ENCODE peak calls at places on chromosome X, in eight cellular contexts. I is PC-9, Z is kidney, T is transverse colon, U is uterus, F is cardiac muscle cell, R is cardiac fibroblast, J is fibroblast of mammary gland. Y is an unnamed sample.

GRCh38 chrX:70030242-70030823 is 19.4 kb downstream of the AWAT2 start:
- DNase-seq in Z (no peak), I (peak; percentile 7), J (peak; percentile 69), U (no peak), T (peak; percentile 13), R (peak; percentile 72), F (peak; percentile 78), Y (peak; percentile 48)

GRCh38 chrX:16465081-16465876 is 184.7 kb upstream of the S100G start:
- DNase-seq in U (no peak), R (no peak), F (no peak), I (no peak), Z (no peak), T (no peak), J (peak; percentile 78), Y (no peak)

GRCh38 chrX:13398073-13398823 is 78.4 kb upstream of the ATXN3L start:
- DNase-seq in R (peak; percentile 97), U (peak; percentile 45), T (peak; percentile 41), J (peak; percentile 99), Z (peak; percentile 81), F (peak; percentile 96), I (peak; percentile 84), Y (peak; percentile 98)

GRCh38 chrX:15838017-15838416 is 16.6 kb downstream of the AP1S2 start:
- DNase-seq in Z (no peak), T (no peak), U (no peak), F (no peak), R (no peak), J (no peak), I (no peak), Y (no peak)

GRCh38 chrX:121236040-121236439 is 188.6 kb downstream of the GLUD2 start:
- DNase-seq in J (no peak), T (no peak), Z (no peak), I (no peak), F (no peak), U (no peak), R (no peak), Y (no peak)

GRCh38 chrX:130531066-130531465 is 129.3 kb downstream of the RBMX2 start:
- DNase-seq in F (no peak), I (no peak), U (no peak), R (no peak), Z (no peak), T (no peak), J (no peak), Y (no peak)

GRCh38 chrX:83260288-83260687 is 247.8 kb upstream of the POU3F4 start:
- DNase-seq in I (no peak), T (no peak), U (no peak), J (no peak), F (no peak), Z (no peak), R (no peak), Y (no peak)

GRCh38 chrX:66544181-66544580 is 94.7 kb downstream of the EDA2R start:
- DNase-seq in F (no peak), U (no peak), I (no peak), Z (no peak), T (no peak), J (no peak), R (no peak), Y (no peak)

GRCh38 chrX:17057209-17057608 is 110.8 kb downstream of the REPS2 start:
- DNase-seq in J (no peak), R (no peak), T (no peak), Z (no peak), U (no peak), I (no peak), F (no peak), Y (no peak)

GRCh38 chrX:29065477-29065876 is 478.2 kb downstream of the IL1RAPL1 start:
- DNase-seq in I (no peak), Z (no peak), R (no peak), T (no peak), U (no peak), J (no peak), F (no peak), Y (no peak)

GRCh38 chrX:17596051-17596450 is 141.2 kb upstream of the SCML1 start:
- DNase-seq in Z (no peak), T (no peak), R (no peak), F (no peak), I (no peak), J (peak; percentile 18), U (no peak), Y (no peak)

GRCh38 chrX:100648601-100649417 is 4.8 kb downstream of the SRPX2 start:
- DNase-seq in F (peak; percentile 81), Z (no peak), I (no peak), R (peak; percentile 79), J (peak; percentile 87), U (peak; percentile 57), T (peak; percentile 20), Y (peak; percentile 49)

GRCh38 chrX:125090046-125090445 is 229.6 kb upstream of the TEX13C start:
- DNase-seq in F (no peak), T (no peak), I (no peak), R (no peak), J (no peak), U (no peak), Z (no peak), Y (no peak)

GRCh38 chrX:2696698-2697215 is 5.7 kb downstream of the CD99 start:
- DNase-seq in Z (no peak), T (no peak), J (peak; percentile 95), U (no peak), R (peak; percentile 83), I (peak; percentile 55), F (peak; percentile 85), Y (peak; percentile 93)

GRCh38 chrX:150680974-150681373 is 12.2 kb upstream of the MTMR1 start:
- DNase-seq in F (peak; percentile 29), T (no peak), Z (no peak), R (peak; percentile 48), I (peak; percentile 39), J (peak; percentile 23), U (no peak), Y (no peak)

GRCh38 chrX:105006103-105006502 is 214.4 kb downstream of the TEX13A start:
- DNase-seq in U (no peak), F (no peak), I (no peak), J (no peak), Z (no peak), T (no peak), R (no peak), Y (no peak)

GRCh38 chrX:72083291-72083690 is 48.4 kb downstream of the RTL5 start:
- DNase-seq in U (no peak), J (no peak), R (no peak), I (no peak), F (no peak), T (no peak), Z (no peak), Y (no peak)

GRCh38 chrX:2974946-2975345 is 31.4 kb upstream of the ARSH start:
- DNase-seq in F (peak; percentile 28), J (no peak), Z (no peak), T (no peak), R (peak; percentile 13), I (no peak), U (no peak), Y (no peak)

GRCh38 chrX:109934935-109935334 is 68.0 kb upstream of the TMEM164 start:
- DNase-seq in U (no peak), F (peak; percentile 80), T (no peak), Z (no peak), I (no peak), J (peak; percentile 87), R (peak; percentile 75), Y (no peak)

GRCh38 chrX:9127991-9128390 is 94.1 kb upstream of the FAM9B start:
- DNase-seq in J (no peak), I (no peak), R (no peak), T (no peak), F (no peak), U (no peak), Z (no peak), Y (no peak)

GRCh38 chrX:119753001-119753400 is 5.4 kb upstream of the SOWAHD start:
- DNase-seq in F (no peak), T (no peak), R (no peak), I (no peak), Z (no peak), J (no peak), U (no peak), Y (no peak)

GRCh38 chrX:131812847-131813825 is 210.0 kb upstream of the STK26 start:
- DNase-seq in J (peak; percentile 77), T (peak; percentile 82), U (peak; percentile 79), I (peak; percentile 72), Z (peak; percentile 75), F (no peak), R (no peak), Y (no peak)
- TF ChIP-seq CTCF in J (peak; percentile 35), T (no peak), U (peak; percentile 44), I (no peak), Z (no peak), F (no peak), R (no peak), Y (peak; percentile 39)

GRCh38 chrX:24298191-24298590 is 15.7 kb downstream of the SUPT20HL2 start:
- DNase-seq in I (peak; percentile 24), R (no peak), T (no peak), F (no peak), J (peak; percentile 1), U (no peak), Z (no peak), Y (no peak)

GRCh38 chrX:24293412-24293811 is 20.5 kb downstream of the SUPT20HL2 start:
- DNase-seq in T (no peak), Z (no peak), F (no peak), I (no peak), J (no peak), R (no peak), U (no peak), Y (no peak)

GRCh38 chrX:24292358-24292757 is 21.5 kb downstream of the SUPT20HL2 start:
- DNase-seq in Z (no peak), F (no peak), R (no peak), J (no peak), T (peak; percentile 9), U (peak; percentile 69), I (no peak), Y (no peak)

GRCh38 chrX:24294619-24295018 is 19.2 kb downstream of the SUPT20HL2 start:
- DNase-seq in I (peak; percentile 2), U (no peak), Z (no peak), J (peak; percentile 7), T (peak; percentile 11), R (peak; percentile 48), F (peak; percentile 58), Y (peak; percentile 39)
- TF ChIP-seq CTCF in I (no peak), U (no peak), Z (no peak), J (peak; percentile 19), T (no peak), R (peak; percentile 23), F (peak; percentile 48), Y (peak; percentile 64)

DNA sequence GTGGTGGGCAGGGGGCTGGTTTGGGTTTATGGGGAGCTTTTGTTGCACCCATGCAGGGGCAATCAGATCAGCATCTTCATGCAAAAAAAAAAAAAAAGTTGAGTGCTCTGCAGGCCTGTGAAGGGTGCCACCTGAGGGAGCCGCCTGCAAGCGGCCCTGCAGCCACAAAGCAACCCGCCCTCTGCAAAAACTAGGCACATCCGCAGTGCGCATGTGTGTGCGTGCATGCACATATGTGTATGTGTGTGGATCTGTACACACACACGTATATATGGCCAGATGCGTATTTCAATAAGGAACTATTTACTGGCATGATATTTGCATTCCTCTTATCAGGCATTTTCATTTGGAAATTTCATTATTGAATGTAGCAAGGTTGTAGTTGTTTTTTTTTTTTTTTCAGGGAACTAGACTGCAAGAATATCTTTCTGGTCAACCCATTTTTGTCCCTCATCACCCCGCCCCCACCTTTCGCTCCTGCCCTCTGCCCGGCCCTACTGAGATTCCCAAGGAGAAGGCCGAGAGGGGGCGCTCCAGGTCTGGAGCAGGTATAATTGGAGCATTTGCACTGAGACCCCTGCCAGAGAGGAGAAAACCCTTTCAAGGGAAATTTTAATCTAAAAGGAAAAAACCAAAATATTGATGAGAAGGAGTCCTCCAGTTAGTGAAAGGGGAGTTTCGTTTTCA is 18.1 kb downstream of the CCNQ start:
- DNase-seq in J (no peak), I (peak; percentile 14), T (no peak), Z (no peak), F (no peak), U (no peak), R (peak; percentile 1), Y (no peak)
- TF ChIP-seq CTCF in J (peak; percentile 7), I (peak; percentile 40), T (no peak), Z (no peak), F (no peak), U (no peak), R (no peak), Y (peak; percentile 29)

GRCh38 chrX:53831662-53832635 is 145.4 kb upstream of the HUWE1 start:
- DNase-seq in R (peak; percentile 24), F (peak; percentile 23), Z (no peak), T (peak; percentile 33), I (peak; percentile 62), U (no peak), J (peak; percentile 31), Y (peak; percentile 2)
- TF ChIP-seq CTCF in R (peak; percentile 42), F (peak; percentile 50), Z (no peak), T (peak; percentile 16), I (peak; percentile 65), U (no peak), J (peak; percentile 50), Y (peak; percentile 60)

Y was measured in HFFc6.